ENCODE peak calls at places on chromosomes 13 and 19, in eight cellular contexts. X, Y, C, V, D, A, T and J are unnamed samples.

GRCh38 chr13:62110079-62110478 is 694.4 kb upstream of the PCDH20 start:
- DNase-seq in X (no peak), Y (no peak), C (no peak), V (no peak), D (no peak), A (no peak), T (no peak), J (no peak)

GRCh38 chr13:95740921-95741320 is 64.0 kb downstream of the DNAJC3 start:
- DNase-seq in X (no peak), Y (no peak), C (no peak), V (no peak), D (no peak), A (no peak), T (no peak), J (peak; percentile 5)

GRCh38 chr19:40524655-40525054 is 52.0 kb upstream of the SHKBP1 start:
- DNase-seq in X (no peak), Y (no peak), C (no peak), V (no peak), D (no peak), A (no peak), T (no peak), J (no peak)

GRCh38 chr13:44158055-44158655 is 215.5 kb upstream of the SERP2 start:
- DNase-seq in X (no peak), Y (no peak), C (no peak), V (no peak), D (no peak), A (no peak), T (no peak), J (no peak)

GRCh38 chr19:36125557-36125956 is 10.3 kb downstream of the TBCB start:
- DNase-seq in X (no peak), Y (no peak), C (no peak), V (no peak), D (no peak), A (no peak), T (peak; percentile 76), J (no peak)

GRCh38 chr13:53783466-53783865 is 754.9 kb downstream of the OLFM4 start:
- DNase-seq in X (no peak), Y (no peak), C (no peak), V (no peak), D (peak; percentile 54), A (no peak), T (no peak), J (no peak)

GRCh38 chr13:104011505-104012270 is 945.5 kb upstream of the SLC10A2 start:
- DNase-seq in X (no peak), Y (no peak), C (no peak), V (no peak), D (peak; percentile 62), A (no peak), T (no peak), J (no peak)

GRCh38 chr13:90732049-90732448 is 615.4 kb upstream of the MIR17HG start:
- DNase-seq in X (no peak), Y (no peak), C (peak; percentile 22), V (peak; percentile 9), D (no peak), A (peak; percentile 8), T (no peak), J (no peak)

GRCh38 chr13:35856084-35856483 is 275.1 kb downstream of the DCLK1 start:
- DNase-seq in X (no peak), Y (no peak), C (no peak), V (no peak), D (no peak), A (no peak), T (no peak), J (no peak)

GRCh38 chr19:4139614-4140236 is 13.7 kb upstream of the CREB3L3 start:
- DNase-seq in X (peak; percentile 93), Y (peak; percentile 55), C (peak; percentile 85), V (peak; percentile 54), D (peak; percentile 80), A (peak; percentile 72), T (peak; percentile 87), J (peak; percentile 28)

GRCh38 chr19:10986301-10987127 is 25.7 kb downstream of the SMARCA4 start:
- DNase-seq in X (no peak), Y (no peak), C (no peak), V (no peak), D (no peak), A (no peak), T (no peak), J (no peak)

GRCh38 chr19:11379857-11380350 is 4.2 kb downstream of the EPOR start:
- DNase-seq in X (no peak), Y (no peak), C (no peak), V (no peak), D (no peak), A (no peak), T (no peak), J (no peak)

GRCh38 chr19:40588110-40588854 is 11.6 kb downstream of the SHKBP1 start:
- DNase-seq in X (no peak), Y (no peak), C (no peak), V (no peak), D (no peak), A (peak; percentile 85), T (no peak), J (no peak)

GRCh38 chr19:41263042-41263849 is 926 bp upstream of the HNRNPUL1 start:
- DNase-seq in X (peak; percentile 38), Y (peak; percentile 82), C (peak; percentile 70), V (peak; percentile 69), D (peak; percentile 69), A (peak; percentile 70), T (peak; percentile 47), J (peak; percentile 81)

GRCh38 chr13:84366484-84366883 is 484.2 kb upstream of the SLITRK1 start:
- DNase-seq in X (no peak), Y (no peak), C (no peak), V (no peak), D (no peak), A (no peak), T (no peak), J (peak; percentile 64)

DNA sequence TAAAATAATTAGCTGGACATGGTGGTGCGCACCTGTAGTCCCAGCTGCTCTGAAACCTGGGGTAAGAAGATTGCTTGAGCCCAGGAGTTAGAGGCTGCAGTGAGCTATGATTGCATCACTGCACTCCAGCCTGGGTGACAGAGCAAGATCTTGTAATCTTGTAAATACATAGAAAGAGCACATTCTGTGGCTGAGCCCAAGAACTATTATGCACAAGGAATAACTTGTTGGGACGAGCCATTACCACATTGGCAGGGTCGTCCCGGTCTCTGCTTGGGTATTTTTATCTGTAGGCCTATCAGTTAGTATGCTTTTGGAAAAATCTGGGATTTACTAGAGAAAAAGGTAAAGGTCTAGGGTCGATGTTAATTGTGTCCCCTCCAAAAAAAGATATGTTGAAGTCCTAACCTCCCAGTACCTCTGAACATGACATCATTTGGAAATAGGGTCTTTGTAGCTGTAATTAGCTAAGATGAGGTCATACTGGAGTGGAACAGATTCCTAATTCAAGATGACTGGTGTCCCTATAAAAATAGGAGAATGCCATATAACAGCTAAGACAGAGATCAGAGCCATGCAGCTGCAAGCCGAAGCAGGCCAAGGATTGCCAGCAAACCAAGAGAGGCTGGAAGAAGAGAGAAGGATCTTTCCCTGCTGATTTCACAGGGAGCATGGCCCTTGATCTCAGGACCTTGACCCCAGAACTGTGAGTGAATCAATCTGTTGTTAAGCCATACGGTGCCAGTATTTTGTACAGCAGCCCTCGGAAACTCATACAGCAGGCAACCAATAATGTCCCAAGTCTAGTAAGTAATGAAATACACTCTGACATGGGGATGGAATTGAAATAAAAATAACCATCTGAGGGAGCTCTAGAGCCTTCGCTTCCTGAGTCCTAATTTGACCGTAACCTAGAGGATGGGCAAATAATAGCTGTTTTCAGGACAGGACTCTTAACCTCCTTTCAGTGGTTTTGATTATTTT is 77.0 kb downstream of the TM9SF2 start:
- DNase-seq in X (no peak), Y (no peak), C (peak; percentile 38), V (no peak), D (no peak), A (peak; percentile 22), T (no peak), J (peak; percentile 11)
- TF ChIP-seq CTCF in X (no peak), Y (peak; percentile 32), C (no peak), V (peak; percentile 35), D (peak; percentile 12), A (no peak), T (no peak), J (peak; percentile 34)

GRCh38 chr19:37309834-37310575 is 60.9 kb upstream of the ZNF527 start:
- DNase-seq in X (no peak), Y (no peak), C (peak; percentile 29), V (no peak), D (no peak), A (peak; percentile 42), T (no peak), J (no peak)
- TF ChIP-seq CTCF in X (no peak), Y (no peak), C (no peak), V (peak; percentile 31), D (no peak), A (no peak), T (peak; percentile 56), J (no peak)

GRCh38 chr19:2461751-2462634 is 5.2 kb upstream of the LMNB2 start:
- DNase-seq in X (no peak), Y (peak; percentile 50), C (no peak), V (peak; percentile 59), D (peak; percentile 38), A (peak; percentile 85), T (peak; percentile 89), J (peak; percentile 50)
- TF ChIP-seq CTCF in X (no peak), Y (peak; percentile 44), C (no peak), V (peak; percentile 39), D (no peak), A (no peak), T (no peak), J (peak; percentile 39)

DNA sequence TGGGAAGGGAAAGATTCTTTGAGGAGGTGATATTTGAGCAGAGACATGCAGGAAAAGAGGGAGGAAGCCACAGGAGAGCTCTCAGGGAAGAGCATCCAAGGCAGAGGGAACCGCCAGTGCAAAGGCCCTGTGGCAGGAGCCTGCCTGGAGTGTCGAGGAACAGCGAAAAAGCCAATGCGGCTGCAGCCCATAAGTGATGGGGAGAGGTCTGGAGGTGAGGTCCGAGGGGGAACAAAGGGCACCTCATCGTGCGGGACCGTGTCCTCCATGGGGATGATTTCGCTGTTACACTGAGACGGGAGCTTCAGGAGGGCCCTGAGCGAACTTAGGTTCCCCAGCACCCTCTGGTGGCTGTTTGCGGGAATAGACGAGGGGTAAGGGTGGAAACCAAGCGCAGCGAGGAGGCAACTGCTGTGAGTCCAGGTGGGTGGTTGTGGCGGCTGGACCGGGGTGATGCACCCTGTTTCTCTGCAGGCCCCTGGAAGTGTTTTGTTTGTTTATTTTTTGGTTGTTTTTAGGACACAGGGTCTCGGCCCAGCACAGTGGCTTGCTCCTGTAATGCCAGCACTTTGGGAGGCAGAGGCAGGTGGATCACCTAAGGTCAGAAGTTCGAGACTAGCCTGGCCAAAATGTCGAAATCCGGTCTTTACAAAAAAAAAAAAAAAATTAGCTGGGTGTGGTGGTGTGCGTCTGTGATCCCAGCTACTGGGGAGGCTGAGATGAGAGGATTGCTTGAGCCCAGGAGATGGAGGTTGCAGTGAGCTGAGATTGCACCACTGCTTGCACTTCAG is 5.9 kb upstream of the EHD2 start:
- DNase-seq in X (peak; percentile 56), Y (peak; percentile 54), C (peak; percentile 76), V (peak; percentile 68), D (peak; percentile 78), A (peak; percentile 93), T (peak; percentile 82), J (peak; percentile 68)
- TF ChIP-seq CTCF in X (peak; percentile 19), Y (peak; percentile 90), C (peak; percentile 83), V (peak; percentile 94), D (peak; percentile 53), A (peak; percentile 86), T (peak; percentile 87), J (peak; percentile 93)

GRCh38 chr13:23899555-23899954 is 2.3 kb upstream of the C1QTNF9B start:
- DNase-seq in X (no peak), Y (peak; percentile 67), C (no peak), V (peak; percentile 27), D (no peak), A (peak; percentile 4), T (no peak), J (peak; percentile 57)
- TF ChIP-seq CTCF in X (no peak), Y (peak; percentile 86), C (peak; percentile 10), V (peak; percentile 65), D (peak; percentile 72), A (peak; percentile 43), T (peak; percentile 54), J (peak; percentile 70)